ENCODE peak calls at places on chromosomes 2 and 18, in six cellular contexts. One of them, this sample, is unnamed.

GRCh38 chr2:199197448-199197847 is 260.3 kb downstream of the SATB2 start:
- DNase-seq in endothelial cell of umbilical vein: no peak
- DNase-seq in K562: no peak
- DNase-seq in H1: no peak
- DNase-seq in HepG2: no peak
- DNase-seq in WTC11: no peak
- DNase-seq in this sample: no peak

GRCh38 chr2:120546077-120546864 is 189.4 kb upstream of the GLI2 start:
- DNase-seq in K562: no peak
- DNase-seq in endothelial cell of umbilical vein: no peak
- DNase-seq in WTC11: no peak
- DNase-seq in HepG2: peak; percentile 97
- DNase-seq in H1: no peak
- DNase-seq in this sample: no peak

GRCh38 chr18:3044931-3045698 is 32.2 kb upstream of the LPIN2 start:
- DNase-seq in H1: no peak
- DNase-seq in K562: no peak
- DNase-seq in HepG2: peak; percentile 58
- DNase-seq in endothelial cell of umbilical vein: peak; percentile 54
- DNase-seq in WTC11: no peak
- DNase-seq in this sample: no peak

GRCh38 chr2:29528891-29529520 is 392.4 kb downstream of the ALK start:
- DNase-seq in WTC11: no peak
- DNase-seq in HepG2: no peak
- DNase-seq in K562: no peak
- DNase-seq in endothelial cell of umbilical vein: no peak
- DNase-seq in H1: no peak
- DNase-seq in this sample: no peak

GRCh38 chr18:15165048-15165447 is 417.1 kb downstream of the ANKRD30B start:
- DNase-seq in H1: no peak
- DNase-seq in endothelial cell of umbilical vein: no peak
- DNase-seq in K562: peak; percentile 1
- DNase-seq in HepG2: no peak
- DNase-seq in WTC11: no peak
- DNase-seq in this sample: no peak

GRCh38 chr2:134774074-134774742 is 55.4 kb upstream of the TMEM163 start:
- DNase-seq in HepG2: no peak
- DNase-seq in endothelial cell of umbilical vein: peak; percentile 42
- DNase-seq in K562: peak; percentile 23
- DNase-seq in WTC11: no peak
- DNase-seq in H1: no peak
- DNase-seq in this sample: no peak

GRCh38 chr2:73415906-73416305 is 30.3 kb downstream of the ALMS1 start:
- DNase-seq in endothelial cell of umbilical vein: no peak
- DNase-seq in WTC11: no peak
- DNase-seq in K562: no peak
- DNase-seq in H1: no peak
- DNase-seq in HepG2: no peak
- DNase-seq in this sample: no peak

GRCh38 chr2:232900811-232901701 is 31.0 kb downstream of the SNORC start:
- DNase-seq in K562: no peak
- DNase-seq in endothelial cell of umbilical vein: no peak
- DNase-seq in WTC11: no peak
- DNase-seq in H1: no peak
- DNase-seq in HepG2: no peak
- DNase-seq in this sample: no peak

GRCh38 chr18:57921708-57922107 is 118.6 kb upstream of the ATP8B1 start:
- DNase-seq in WTC11: no peak
- DNase-seq in endothelial cell of umbilical vein: no peak
- DNase-seq in H1: no peak
- DNase-seq in HepG2: peak; percentile 12
- DNase-seq in K562: peak; percentile 32
- DNase-seq in this sample: no peak

GRCh38 chr2:221123396-221123795 is 448.7 kb downstream of the EPHA4 start:
- DNase-seq in WTC11: no peak
- DNase-seq in endothelial cell of umbilical vein: no peak
- DNase-seq in K562: no peak
- DNase-seq in H1: no peak
- DNase-seq in HepG2: no peak
- DNase-seq in this sample: no peak

GRCh38 chr2:37698931-37699481 is 27.6 kb upstream of the CDC42EP3 start:
- DNase-seq in H1: no peak
- DNase-seq in endothelial cell of umbilical vein: no peak
- DNase-seq in K562: no peak
- DNase-seq in WTC11: no peak
- DNase-seq in HepG2: no peak
- DNase-seq in this sample: no peak

GRCh38 chr2:98583866-98584618 is 24.3 kb downstream of the COA5 start:
- DNase-seq in HepG2: peak; percentile 96
- DNase-seq in WTC11: no peak
- DNase-seq in K562: no peak
- DNase-seq in H1: no peak
- DNase-seq in endothelial cell of umbilical vein: no peak
- DNase-seq in this sample: no peak

GRCh38 chr2:178880257-178880656 is 73.0 kb upstream of the TTN start:
- DNase-seq in K562: no peak
- DNase-seq in HepG2: no peak
- DNase-seq in WTC11: no peak
- DNase-seq in endothelial cell of umbilical vein: no peak
- DNase-seq in H1: no peak
- DNase-seq in this sample: no peak

GRCh38 chr2:48415765-48416515 is 114.0 kb upstream of the STON1 start:
- DNase-seq in endothelial cell of umbilical vein: no peak
- DNase-seq in K562: no peak
- DNase-seq in HepG2: peak; percentile 88
- DNase-seq in H1: no peak
- DNase-seq in WTC11: no peak
- DNase-seq in this sample: no peak

GRCh38 chr2:239266779-239267410 is 133.9 kb downstream of the HDAC4 start:
- DNase-seq in HepG2: no peak
- DNase-seq in WTC11: no peak
- DNase-seq in K562: no peak
- DNase-seq in endothelial cell of umbilical vein: no peak
- DNase-seq in H1: no peak
- DNase-seq in this sample: no peak

GRCh38 chr2:55033076-55033742 is 17.0 kb downstream of the RTN4 start:
- DNase-seq in HepG2: no peak
- DNase-seq in H1: no peak
- DNase-seq in endothelial cell of umbilical vein: no peak
- DNase-seq in WTC11: no peak
- DNase-seq in K562: no peak
- DNase-seq in this sample: no peak
- TF ChIP-seq JUN in HepG2: no peak
- TF ChIP-seq JUN in H1: no peak
- TF ChIP-seq JUN in endothelial cell of umbilical vein: no peak
- TF ChIP-seq JUN in WTC11: no peak
- TF ChIP-seq JUN in K562: no peak
- TF ChIP-seq JUN in this sample: no peak

DNA sequence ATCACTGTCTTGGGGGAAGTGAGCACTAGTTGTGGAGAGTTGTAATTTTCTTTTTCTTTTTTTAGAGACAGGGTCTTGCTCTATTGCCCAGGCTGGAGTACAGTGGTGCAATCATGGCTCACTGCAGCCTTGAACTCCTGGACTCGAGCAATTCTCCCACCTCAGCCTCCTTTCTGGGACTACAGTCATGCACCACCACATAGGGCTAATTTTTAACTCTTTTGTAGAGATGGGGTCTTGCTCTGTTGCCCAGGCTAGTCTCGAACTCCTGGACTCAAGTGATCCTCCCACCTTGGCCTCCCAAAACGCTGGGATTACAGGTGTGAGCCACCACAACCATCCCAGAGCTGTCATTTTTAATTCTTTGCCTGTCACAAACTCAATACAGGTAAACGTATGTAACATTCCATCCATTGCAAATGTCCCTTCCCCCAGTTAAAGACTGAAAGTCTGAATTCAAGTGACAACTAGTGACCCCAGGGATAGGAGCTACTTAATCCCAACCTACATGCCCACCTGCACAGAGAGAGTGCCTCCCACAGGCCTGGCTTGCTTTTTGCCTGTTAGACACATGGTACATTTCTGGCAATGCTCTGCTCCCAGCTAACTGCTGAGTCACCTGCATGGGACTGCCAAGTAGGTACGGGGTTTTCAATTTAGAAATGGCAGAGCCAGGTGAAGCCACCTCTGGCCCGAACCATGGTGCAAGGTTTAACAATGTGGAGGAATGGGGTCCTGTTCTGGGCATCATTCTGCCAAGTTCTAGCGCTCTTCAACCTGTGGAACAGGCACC is 60.6 kb downstream of the CYB5A start:
- DNase-seq in HepG2: no peak
- DNase-seq in WTC11: no peak
- DNase-seq in H1: no peak
- DNase-seq in endothelial cell of umbilical vein: no peak
- DNase-seq in K562: no peak
- DNase-seq in this sample: no peak
- TF ChIP-seq JUN in HepG2: no peak
- TF ChIP-seq JUN in WTC11: no peak
- TF ChIP-seq JUN in H1: no peak
- TF ChIP-seq JUN in endothelial cell of umbilical vein: no peak
- TF ChIP-seq JUN in K562: no peak
- TF ChIP-seq JUN in this sample: no peak

GRCh38 chr18:37554399-37554787 is 11.2 kb downstream of the CELF4 start:
- DNase-seq in endothelial cell of umbilical vein: no peak
- DNase-seq in K562: no peak
- DNase-seq in H1: peak; percentile 41
- DNase-seq in HepG2: no peak
- DNase-seq in WTC11: peak; percentile 79
- DNase-seq in this sample: no peak
- TF ChIP-seq JUN in endothelial cell of umbilical vein: no peak
- TF ChIP-seq JUN in K562: no peak
- TF ChIP-seq JUN in H1: no peak
- TF ChIP-seq JUN in HepG2: no peak
- TF ChIP-seq JUN in WTC11: no peak
- TF ChIP-seq JUN in this sample: no peak

GRCh38 chr2:77513191-77513590 is 9.0 kb downstream of the LRRTM4 start:
- DNase-seq in endothelial cell of umbilical vein: no peak
- DNase-seq in HepG2: no peak
- DNase-seq in K562: no peak
- DNase-seq in H1: no peak
- DNase-seq in WTC11: no peak
- DNase-seq in this sample: no peak
- TF ChIP-seq JUN in endothelial cell of umbilical vein: no peak
- TF ChIP-seq JUN in HepG2: no peak
- TF ChIP-seq JUN in K562: no peak
- TF ChIP-seq JUN in H1: no peak
- TF ChIP-seq JUN in WTC11: no peak
- TF ChIP-seq JUN in this sample: no peak

DNA sequence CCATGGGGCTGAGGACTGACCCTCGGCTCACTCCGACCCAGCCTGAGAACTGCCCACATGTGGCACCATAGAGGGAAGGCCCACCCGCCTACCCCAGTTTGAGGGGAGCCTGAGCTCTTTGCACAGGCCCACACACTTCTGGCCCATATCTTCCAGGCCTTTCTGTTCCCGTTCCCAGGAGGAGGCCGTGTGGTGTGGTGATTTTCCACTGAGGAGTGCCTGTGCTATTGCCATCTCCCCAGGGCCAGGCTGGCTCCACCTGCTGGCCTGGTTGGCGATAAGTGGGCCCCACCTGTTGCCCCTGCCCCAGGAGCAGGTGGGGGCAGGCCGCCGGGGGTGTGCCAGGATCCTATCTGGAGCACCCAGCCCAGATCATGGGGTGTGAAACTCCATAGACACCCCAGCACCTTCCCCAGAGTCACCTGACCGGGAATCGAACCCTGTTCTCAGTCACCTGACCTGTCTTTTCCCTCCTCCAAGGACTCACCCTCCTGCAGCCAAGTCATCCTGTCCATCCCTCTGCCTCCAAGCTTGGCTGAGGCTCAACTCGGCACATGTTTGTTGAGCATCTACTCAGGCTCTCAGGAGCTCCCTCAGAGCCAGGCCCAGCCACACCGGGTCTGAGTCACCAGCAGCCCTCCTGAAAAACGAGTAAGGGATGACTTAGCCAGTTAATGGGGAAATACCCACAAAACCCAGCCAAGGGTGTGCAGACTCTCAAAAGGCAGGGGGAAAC is 120.1 kb downstream of the CYP26B1 start:
- DNase-seq in K562: no peak
- DNase-seq in WTC11: peak; percentile 28
- DNase-seq in H1: no peak
- DNase-seq in endothelial cell of umbilical vein: no peak
- DNase-seq in HepG2: no peak
- DNase-seq in this sample: no peak
- TF ChIP-seq JUN in K562: no peak
- TF ChIP-seq JUN in WTC11: no peak
- TF ChIP-seq JUN in H1: no peak
- TF ChIP-seq JUN in endothelial cell of umbilical vein: no peak
- TF ChIP-seq JUN in HepG2: no peak
- TF ChIP-seq JUN in this sample: no peak

DNA sequence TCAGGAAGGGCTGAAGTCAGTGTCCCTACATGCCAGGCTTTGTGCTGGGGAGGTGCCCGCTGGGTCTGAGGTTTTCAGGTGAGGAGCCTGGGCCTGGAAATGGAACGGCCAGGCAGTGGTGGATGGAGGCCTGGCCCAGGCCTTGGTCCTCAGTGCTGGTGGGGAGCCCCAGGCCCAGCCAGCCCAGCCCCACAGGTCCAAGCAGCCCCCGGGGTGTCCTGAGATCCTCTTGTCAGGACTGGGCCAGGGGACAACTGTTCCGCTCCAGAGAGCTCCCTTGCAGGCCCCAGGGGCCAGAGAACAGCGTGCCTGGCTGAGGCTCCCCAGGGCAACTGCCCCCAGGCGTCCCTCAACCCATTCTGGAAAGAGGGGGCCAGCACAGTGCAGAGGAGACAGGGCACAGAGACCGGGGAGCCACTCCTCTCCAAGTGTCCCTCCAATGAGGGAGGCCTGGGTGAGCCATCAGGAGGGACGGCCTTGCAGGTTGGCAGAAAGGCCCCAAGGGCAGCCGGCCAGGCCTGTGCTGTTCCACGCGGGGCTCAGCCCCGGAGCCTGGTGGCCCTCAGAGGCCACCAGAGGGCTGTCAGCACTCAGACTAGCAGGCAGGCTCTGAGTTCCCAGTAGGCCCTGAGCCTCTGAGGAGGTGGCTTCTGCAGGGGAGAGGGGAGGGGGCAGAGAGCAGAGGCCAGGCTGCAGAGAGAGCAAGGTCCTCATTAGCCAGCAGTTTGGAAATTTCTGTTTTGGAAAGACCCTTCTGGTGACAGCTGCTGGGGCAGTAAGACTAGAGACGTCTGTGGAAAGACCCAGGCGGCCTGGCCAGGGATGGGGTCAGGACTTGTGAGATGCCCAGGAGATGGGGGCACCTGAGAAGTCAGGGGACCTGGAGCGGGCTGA is 29.4 kb upstream of the SNED1 start:
- DNase-seq in K562: peak; percentile 18
- DNase-seq in HepG2: peak; percentile 71
- DNase-seq in H1: no peak
- DNase-seq in endothelial cell of umbilical vein: no peak
- DNase-seq in WTC11: no peak
- DNase-seq in this sample: no peak
- TF ChIP-seq JUN in K562: no peak
- TF ChIP-seq JUN in HepG2: peak; percentile 11
- TF ChIP-seq JUN in H1: no peak
- TF ChIP-seq JUN in endothelial cell of umbilical vein: no peak
- TF ChIP-seq JUN in WTC11: no peak
- TF ChIP-seq JUN in this sample: no peak

This sample was measured in A549.